ENCODE peak calls at places on chromosomes 4 and X, in four cellular contexts. U is GM23338, L is astrocyte, P is Karpas-422. Y is an unnamed sample.

GRCh38 chr4:180637616-180638015 is 1605.6 kb upstream of the TENM3 start:
- DNase-seq in U (no peak), L (no peak), P (no peak), Y (no peak)

GRCh38 chrX:11446951-11447350 is 153.7 kb downstream of the AMELX start:
- DNase-seq in U (no peak), L (peak), P (no peak), Y (no peak)

GRCh38 chr4:138632856-138633255 is 382.7 kb upstream of the NOCT start:
- DNase-seq in U (no peak), L (peak), P (no peak), Y (no peak)

GRCh38 chr4:55931833-55932232 is 16.9 kb upstream of the CEP135 start:
- DNase-seq in U (no peak), L (peak), P (no peak), Y (no peak)

GRCh38 chrX:7146703-7147430 is 645 bp upstream of the STS start:
- DNase-seq in U (no peak), L (no peak), P (peak), Y (no peak)

GRCh38 chr4:71235321-71236206 is 103.3 kb upstream of the SLC4A4 start:
- DNase-seq in U (no peak), L (no peak), P (no peak), Y (no peak)

GRCh38 chr4:26032142-26032541 is 118.1 kb downstream of the SMIM20 start:
- DNase-seq in U (no peak), L (peak), P (no peak), Y (no peak)

GRCh38 chr4:23945521-23946017 is 55.7 kb upstream of the PPARGC1A start:
- DNase-seq in U (no peak), L (peak), P (no peak), Y (no peak)

GRCh38 chr4:147842573-147842972 is 110.7 kb downstream of the ARHGAP10 start:
- DNase-seq in U (no peak), L (peak), P (no peak), Y (no peak)

GRCh38 chr4:107654694-107655093 is 65.3 kb downstream of the PAPSS1 start:
- DNase-seq in U (no peak), L (no peak), P (no peak), Y (peak)

GRCh38 chr4:157271166-157271869 is 50.8 kb downstream of the GRIA2 start:
- DNase-seq in U (peak), L (peak), P (no peak), Y (no peak)

GRCh38 chr4:165443276-165443675 is 64.5 kb downstream of the CPE start:
- DNase-seq in U (no peak), L (peak), P (no peak), Y (no peak)

GRCh38 chr4:7872264-7872771 is 67.3 kb downstream of the AFAP1 start:
- DNase-seq in U (no peak), L (peak), P (no peak), Y (no peak)

GRCh38 chr4:10706236-10706635 is 21.7 kb upstream of the CLNK start:
- DNase-seq in U (no peak), L (peak), P (no peak), Y (no peak)

GRCh38 chrX:39667746-39668507 is 429.8 kb downstream of the BCOR start:
- DNase-seq in U (no peak), L (no peak), P (no peak), Y (no peak)

GRCh38 chr4:7166981-7167700 is 25.2 kb upstream of the SORCS2 start:
- DNase-seq in U (no peak), L (no peak), P (no peak), Y (no peak)

GRCh38 chr4:95439896-95440295 is 108.9 kb downstream of the UNC5C start:
- DNase-seq in U (no peak), L (no peak), P (no peak), Y (no peak)

GRCh38 chrX:51456814-51457213 is 39.6 kb downstream of the NUDT11 start:
- DNase-seq in U (peak), L (no peak), P (peak), Y (no peak)

GRCh38 chr4:165208741-165209388 is 1.5 kb downstream of the KLHL2 start:
- DNase-seq in U (no peak), L (peak), P (peak), Y (no peak)

GRCh38 chrX:41705680-41706374 is 17.1 kb downstream of the GPR34 start:
- DNase-seq in U (no peak), L (no peak), P (peak), Y (no peak)

GRCh38 chr4:109931318-109931717 is 18.6 kb downstream of the EGF start:
- DNase-seq in U (no peak), L (no peak), P (no peak), Y (no peak)

GRCh38 chrX:47797084-47797483 is 39.6 kb upstream of the ZNF81 start:
- DNase-seq in U (no peak), L (no peak), P (no peak), Y (no peak)

GRCh38 chr4:128299848-128300247 is 12.2 kb upstream of the PGRMC2 start:
- DNase-seq in U (no peak), L (peak), P (no peak), Y (no peak)

GRCh38 chrX:113759422-113759821 is 824.5 kb upstream of the HTR2C start:
- DNase-seq in U (no peak), L (no peak), P (no peak), Y (no peak)

GRCh38 chr4:40890199-40890598 is 140.4 kb downstream of the NSUN7 start:
- DNase-seq in U (no peak), L (no peak), P (no peak), Y (no peak)

GRCh38 chr4:1998296-1998695 is 10.5 kb downstream of the NELFA start:
- DNase-seq in U (no peak), L (peak), P (no peak), Y (no peak)

GRCh38 chrX:19448077-19448476 is 67.2 kb downstream of the MAP3K15 start:
- DNase-seq in U (no peak), L (no peak), P (no peak), Y (no peak)

GRCh38 chrX:127038065-127038464 is 218.5 kb downstream of the PRR32 start:
- DNase-seq in U (peak), L (no peak), P (peak), Y (no peak)

GRCh38 chr4:86496094-86497060 is 97.7 kb upstream of the PTPN13 start:
- DNase-seq in U (peak), L (no peak), P (peak), Y (no peak)

GRCh38 chr4:186724048-186724860 is 598 bp upstream of the FAT1 start:
- DNase-seq in U (peak), L (peak), P (no peak), Y (peak)

GRCh38 chr4:99201687-99202086 is 17.4 kb downstream of the ADH6 start:
- DNase-seq in U (no peak), L (no peak), P (peak), Y (no peak)

GRCh38 chr4:99202536-99202935 is 16.5 kb downstream of the ADH6 start:
- DNase-seq in U (no peak), L (no peak), P (no peak), Y (no peak)

GRCh38 chr4:99200148-99200547 is 18.9 kb downstream of the ADH6 start:
- DNase-seq in U (no peak), L (no peak), P (no peak), Y (no peak)

GRCh38 chr4:99205104-99205979 is 13.7 kb downstream of the ADH6 start:
- DNase-seq in U (peak), L (no peak), P (no peak), Y (no peak)

GRCh38 chr4:99202094-99202493 is 17.0 kb downstream of the ADH6 start:
- DNase-seq in U (no peak), L (no peak), P (no peak), Y (no peak)
- H2AFZ ChIP-seq in U (no peak), L (no peak), P (no peak), Y (no peak)

DNA sequence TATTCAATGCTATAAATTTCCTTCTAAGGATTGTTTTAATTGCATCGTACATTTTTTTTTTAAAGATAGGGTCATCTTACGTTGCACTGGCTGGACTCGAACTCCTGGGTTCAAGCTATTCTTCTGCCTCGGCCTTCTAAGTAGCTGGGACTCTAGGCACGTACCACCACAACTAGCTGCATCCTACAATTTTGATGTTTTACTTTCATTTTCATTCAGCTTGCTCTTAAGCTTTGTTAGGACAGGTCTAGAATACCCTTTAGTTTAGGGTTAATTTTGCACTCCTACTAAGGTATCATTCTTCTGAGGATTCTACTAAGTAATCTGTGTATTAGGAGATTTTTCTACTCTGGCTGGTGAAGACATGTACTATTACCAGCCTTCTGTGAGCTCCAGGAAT is 50.2 kb upstream of the C1GALT1C1 start:
- DNase-seq in U (no peak), L (no peak), P (peak), Y (no peak)
- H3K4me2 ChIP-seq in U (no peak), L (no peak), P (no peak), Y (no peak)

GRCh38 chrX:66164931-66165330 is 884 bp downstream of the HEPH start:
- DNase-seq in U (no peak), L (no peak), P (no peak), Y (no peak)

GRCh38 chrX:66162331-66162822 is 1.7 kb upstream of the HEPH start:
- DNase-seq in U (no peak), L (no peak), P (no peak), Y (no peak)

GRCh38 chrX:66163447-66163846 is 600 bp upstream of the HEPH start:
- DNase-seq in U (no peak), L (no peak), P (no peak), Y (no peak)

GRCh38 chrX:66163849-66164401 is at the start of gene HEPH:
- DNase-seq in U (peak), L (peak), P (no peak), Y (peak)

GRCh38 chrX:66164470-66164869 is 423 bp downstream of the HEPH start:
- DNase-seq in U (peak), L (no peak), P (no peak), Y (peak)
- H2AFZ ChIP-seq in U (no peak), L (peak), P (no peak), Y (peak)

DNA sequence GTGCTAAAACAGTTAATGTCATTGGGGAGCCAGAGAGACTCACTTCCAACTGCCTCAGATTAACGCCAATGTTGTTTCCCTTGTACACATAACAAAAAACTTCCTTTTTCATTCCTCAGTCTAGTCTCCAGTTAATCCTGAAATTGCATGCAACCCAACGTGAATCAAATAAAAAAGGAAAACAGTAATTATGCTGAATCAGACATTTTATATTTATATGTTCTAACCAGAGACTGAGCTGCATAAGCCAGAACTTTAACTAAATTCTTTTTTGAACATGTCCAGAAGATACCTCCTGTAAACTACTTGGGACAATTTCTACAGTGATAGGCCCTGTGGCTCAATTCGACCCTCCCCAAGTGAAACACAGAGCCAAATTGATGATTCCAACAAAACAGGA is 4.7 kb downstream of the GPC4 start:
- DNase-seq in U (no peak), L (no peak), P (no peak), Y (no peak)
- H3K4me2 ChIP-seq in U (peak), L (no peak), P (no peak), Y (no peak)

GRCh38 chr4:85452073-85452764 is 22.7 kb upstream of the ARHGAP24 start:
- DNase-seq in U (no peak), L (no peak), P (no peak), Y (no peak)
- H2AFZ ChIP-seq in U (peak), L (no peak), P (no peak), Y (no peak)

GRCh38 chr4:83646538-83646937 is 110.6 kb downstream of the GPAT3 start:
- DNase-seq in U (no peak), L (no peak), P (no peak), Y (no peak)
- H3K4me2 ChIP-seq in U (no peak), L (no peak), P (no peak), Y (no peak)

DNA sequence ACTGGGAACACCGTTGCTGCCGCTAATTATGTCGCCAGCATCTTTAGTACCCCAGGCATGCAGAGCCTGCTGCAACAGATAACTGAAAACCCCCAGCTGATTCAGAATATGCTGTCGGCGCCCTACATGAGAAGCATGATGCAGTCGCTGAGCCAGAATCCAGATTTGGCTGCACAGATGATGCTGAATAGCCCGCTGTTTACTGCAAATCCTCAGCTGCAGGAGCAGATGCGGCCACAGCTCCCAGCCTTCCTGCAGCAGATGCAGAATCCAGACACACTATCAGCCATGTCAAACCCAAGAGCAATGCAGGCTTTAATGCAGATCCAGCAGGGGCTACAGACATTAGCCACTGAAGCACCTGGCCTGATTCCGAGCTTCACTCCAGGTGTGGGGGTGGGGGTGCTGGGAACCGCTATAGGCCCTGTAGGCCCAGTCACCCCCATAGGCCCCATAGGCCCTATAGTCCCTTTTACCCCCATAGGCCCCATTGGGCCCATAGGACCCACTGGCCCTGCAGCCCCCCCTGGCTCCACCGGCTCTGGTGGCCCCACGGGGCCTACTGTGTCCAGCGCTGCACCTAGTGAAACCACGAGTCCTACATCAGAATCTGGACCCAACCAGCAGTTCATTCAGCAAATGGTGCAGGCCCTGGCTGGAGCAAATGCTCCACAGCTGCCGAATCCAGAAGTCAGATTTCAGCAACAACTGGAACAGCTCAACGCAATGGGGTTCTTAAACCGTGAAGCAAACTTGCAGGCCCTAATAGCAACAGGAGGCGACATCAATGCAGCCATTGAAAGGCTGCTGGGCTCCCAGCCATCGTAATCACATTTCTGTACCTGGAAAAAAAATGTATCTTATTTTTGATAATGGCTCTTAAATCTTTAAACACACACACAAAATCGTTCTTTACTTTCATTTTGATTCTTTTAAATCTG is 1.8 kb downstream of the UBQLN2 start:
- DNase-seq in U (peak), L (no peak), P (peak), Y (peak)
- H2AFZ ChIP-seq in U (no peak), L (no peak), P (no peak), Y (no peak)

Y was measured in neuronal stem cell.